ENCODE peak calls at places on chromosomes 13 and 19, in four cellular contexts. One of them, this sample, is unnamed.

GRCh38 chr13:28819046-28819747 is 942 bp upstream of the MTUS2 start:
- DNase-seq in foreskin keratinocyte: peak
- DNase-seq in activated naive CD4-positive, alpha-beta T cell: no peak
- DNase-seq in iris pigment epithelial cell: peak
- DNase-seq in this sample: peak

GRCh38 chr13:36848228-36848982 is 29.4 kb downstream of the RFXAP start:
- DNase-seq in foreskin keratinocyte: peak
- DNase-seq in activated naive CD4-positive, alpha-beta T cell: no peak
- DNase-seq in iris pigment epithelial cell: peak
- DNase-seq in this sample: peak

GRCh38 chr19:15371786-15372380 is 7.7 kb downstream of the AKAP8 start:
- DNase-seq in foreskin keratinocyte: no peak
- DNase-seq in activated naive CD4-positive, alpha-beta T cell: no peak
- DNase-seq in iris pigment epithelial cell: no peak
- DNase-seq in this sample: no peak

GRCh38 chr19:45498411-45499195 is at the start of gene PPM1N:
- DNase-seq in foreskin keratinocyte: no peak
- DNase-seq in activated naive CD4-positive, alpha-beta T cell: peak
- DNase-seq in iris pigment epithelial cell: peak
- DNase-seq in this sample: no peak

GRCh38 chr13:105778196-105778595 is 757.3 kb downstream of the EFNB2 start:
- DNase-seq in foreskin keratinocyte: peak
- DNase-seq in activated naive CD4-positive, alpha-beta T cell: no peak
- DNase-seq in iris pigment epithelial cell: peak
- DNase-seq in this sample: peak

GRCh38 chr19:38949580-38950367 is 19.0 kb downstream of the MRPS12 start:
- DNase-seq in foreskin keratinocyte: peak
- DNase-seq in activated naive CD4-positive, alpha-beta T cell: peak
- DNase-seq in iris pigment epithelial cell: peak
- DNase-seq in this sample: no peak

GRCh38 chr13:53052675-53053074 is 24.1 kb downstream of the OLFM4 start:
- DNase-seq in foreskin keratinocyte: no peak
- DNase-seq in activated naive CD4-positive, alpha-beta T cell: no peak
- DNase-seq in iris pigment epithelial cell: no peak
- DNase-seq in this sample: no peak

GRCh38 chr13:110700186-110700585 is 5.7 kb downstream of the CARS2 start:
- DNase-seq in foreskin keratinocyte: no peak
- DNase-seq in activated naive CD4-positive, alpha-beta T cell: no peak
- DNase-seq in iris pigment epithelial cell: no peak
- DNase-seq in this sample: no peak

GRCh38 chr13:22800726-22801401 is 379.9 kb upstream of the SGCG start:
- DNase-seq in foreskin keratinocyte: peak
- DNase-seq in activated naive CD4-positive, alpha-beta T cell: no peak
- DNase-seq in iris pigment epithelial cell: no peak
- DNase-seq in this sample: peak

GRCh38 chr19:2678043-2678671 is 24.3 kb downstream of the GNG7 start:
- DNase-seq in foreskin keratinocyte: no peak
- DNase-seq in activated naive CD4-positive, alpha-beta T cell: no peak
- DNase-seq in iris pigment epithelial cell: no peak
- DNase-seq in this sample: no peak

GRCh38 chr19:45355910-45356309 is 14.5 kb downstream of the ERCC2 start:
- DNase-seq in foreskin keratinocyte: no peak
- DNase-seq in activated naive CD4-positive, alpha-beta T cell: no peak
- DNase-seq in iris pigment epithelial cell: no peak
- DNase-seq in this sample: no peak

GRCh38 chr13:37295046-37295445 is 189.6 kb upstream of the CSNK1A1L start:
- DNase-seq in foreskin keratinocyte: no peak
- DNase-seq in activated naive CD4-positive, alpha-beta T cell: no peak
- DNase-seq in iris pigment epithelial cell: peak
- DNase-seq in this sample: no peak

GRCh38 chr13:32829676-32830091 is 186.5 kb upstream of the KL start:
- DNase-seq in foreskin keratinocyte: peak
- DNase-seq in activated naive CD4-positive, alpha-beta T cell: no peak
- DNase-seq in iris pigment epithelial cell: peak
- DNase-seq in this sample: peak

GRCh38 chr19:49133621-49134454 is 14.5 kb downstream of the PPFIA3 start:
- DNase-seq in foreskin keratinocyte: peak
- DNase-seq in activated naive CD4-positive, alpha-beta T cell: no peak
- DNase-seq in iris pigment epithelial cell: peak
- DNase-seq in this sample: no peak

GRCh38 chr19:31350693-31351211 is 1.5 kb upstream of the TSHZ3 start:
- DNase-seq in foreskin keratinocyte: no peak
- DNase-seq in activated naive CD4-positive, alpha-beta T cell: no peak
- DNase-seq in iris pigment epithelial cell: peak
- DNase-seq in this sample: peak

GRCh38 chr13:39281539-39282150 is 243.4 kb downstream of the NHLRC3 start:
- DNase-seq in foreskin keratinocyte: no peak
- DNase-seq in activated naive CD4-positive, alpha-beta T cell: no peak
- DNase-seq in iris pigment epithelial cell: no peak
- DNase-seq in this sample: no peak

GRCh38 chr19:51887522-51888498 is at the start of gene ZNF577:
- DNase-seq in foreskin keratinocyte: peak
- DNase-seq in activated naive CD4-positive, alpha-beta T cell: peak
- DNase-seq in iris pigment epithelial cell: peak
- DNase-seq in this sample: peak

GRCh38 chr13:35512271-35512920 is 35.9 kb upstream of the MAB21L1 start:
- DNase-seq in foreskin keratinocyte: peak
- DNase-seq in activated naive CD4-positive, alpha-beta T cell: no peak
- DNase-seq in iris pigment epithelial cell: peak
- DNase-seq in this sample: peak

GRCh38 chr13:112457081-112457480 is 80.9 kb downstream of the SPACA7 start:
- DNase-seq in foreskin keratinocyte: no peak
- DNase-seq in activated naive CD4-positive, alpha-beta T cell: no peak
- DNase-seq in iris pigment epithelial cell: no peak
- DNase-seq in this sample: no peak

GRCh38 chr13:37621811-37622361 is 23.3 kb upstream of the POSTN start:
- DNase-seq in foreskin keratinocyte: no peak
- DNase-seq in activated naive CD4-positive, alpha-beta T cell: no peak
- DNase-seq in iris pigment epithelial cell: peak
- DNase-seq in this sample: no peak

GRCh38 chr13:79631260-79631659 is 150.3 kb downstream of the NDFIP2 start:
- DNase-seq in foreskin keratinocyte: peak
- DNase-seq in activated naive CD4-positive, alpha-beta T cell: no peak
- DNase-seq in iris pigment epithelial cell: peak
- DNase-seq in this sample: peak

This sample was measured in LHCN-M2.